ENCODE peak calls at places on chromosomes 5 and 9, in five cellular contexts. C is K562; I is CD4-positive, alpha-beta T cell; P is Caco-2; L is adrenal gland. K is an unnamed sample.

GRCh38 chr5:132760601-132761317 is 13.5 kb downstream of the CCNI2 start:
- DNase-seq in I (no peak), P (no peak), L (no peak), C (no peak), K (no peak)

GRCh38 chr5:113354056-113354455 is 80.7 kb downstream of the TSSK1B start:
- DNase-seq in L (no peak), C (no peak), P (no peak), I (no peak), K (no peak)

GRCh38 chr9:88379352-88379751 is 8.9 kb upstream of the SPIN1 start:
- DNase-seq in C (no peak), L (no peak), P (no peak), I (no peak), K (no peak)

GRCh38 chr9:74729129-74729710 is 158.5 kb downstream of the TRPM6 start:
- DNase-seq in P (no peak), C (no peak), I (no peak), L (no peak), K (no peak)

GRCh38 chr5:156920042-156920860 is 42.8 kb downstream of the TIMD4 start:
- DNase-seq in I (no peak), L (no peak), P (no peak), C (no peak), K (no peak)

GRCh38 chr9:121863931-121864330 is 212.5 kb downstream of the DAB2IP start:
- DNase-seq in I (no peak), C (no peak), P (no peak), L (no peak), K (no peak)

GRCh38 chr5:80220268-80220897 is 35.5 kb downstream of the SERINC5 start:
- DNase-seq in I (no peak), C (no peak), L (no peak), P (no peak), K (no peak)

GRCh38 chr9:20437466-20437865 is 184.8 kb downstream of the MLLT3 start:
- DNase-seq in P (no peak), L (no peak), C (no peak), I (no peak), K (no peak)

GRCh38 chr9:134491436-134491835 is 150.2 kb upstream of the COL5A1 start:
- DNase-seq in P (no peak), C (no peak), I (no peak), L (no peak), K (no peak)

GRCh38 chr9:107833295-107833694 is 343.7 kb upstream of the KLF4 start:
- DNase-seq in L (no peak), P (no peak), C (no peak), I (no peak), K (no peak)

GRCh38 chr5:5235685-5236084 is 95.6 kb downstream of the ADAMTS16 start:
- DNase-seq in C (no peak), I (no peak), L (no peak), P (no peak), K (no peak)

GRCh38 chr5:5352675-5353074 is 69.8 kb upstream of the ICE1 start:
- DNase-seq in C (no peak), P (no peak), L (no peak), I (no peak), K (no peak)

GRCh38 chr5:116583085-116583766 is 8.6 kb upstream of the SEMA6A start:
- DNase-seq in P (no peak), L (no peak), C (no peak), I (no peak), K (no peak)

GRCh38 chr5:134902071-134902801 is 2.7 kb upstream of the PCBD2 start:
- DNase-seq in P (no peak), L (no peak), C (no peak), I (no peak), K (no peak)

GRCh38 chr5:88140863-88141694 is 127.6 kb downstream of the TMEM161B start:
- DNase-seq in P (peak), I (peak), L (peak), C (peak), K (peak)

GRCh38 chr5:154620406-154620805 is 134.8 kb upstream of the LARP1 start:
- DNase-seq in P (no peak), C (no peak), I (no peak), L (no peak), K (no peak)

GRCh38 chr9:86434039-86434726 is 80.0 kb upstream of the TUT7 start:
- DNase-seq in C (no peak), L (no peak), I (no peak), P (peak), K (peak)

GRCh38 chr9:137679249-137679648 is 60.4 kb downstream of the EHMT1 start:
- DNase-seq in P (no peak), L (no peak), I (no peak), C (no peak), K (no peak)

DNA sequence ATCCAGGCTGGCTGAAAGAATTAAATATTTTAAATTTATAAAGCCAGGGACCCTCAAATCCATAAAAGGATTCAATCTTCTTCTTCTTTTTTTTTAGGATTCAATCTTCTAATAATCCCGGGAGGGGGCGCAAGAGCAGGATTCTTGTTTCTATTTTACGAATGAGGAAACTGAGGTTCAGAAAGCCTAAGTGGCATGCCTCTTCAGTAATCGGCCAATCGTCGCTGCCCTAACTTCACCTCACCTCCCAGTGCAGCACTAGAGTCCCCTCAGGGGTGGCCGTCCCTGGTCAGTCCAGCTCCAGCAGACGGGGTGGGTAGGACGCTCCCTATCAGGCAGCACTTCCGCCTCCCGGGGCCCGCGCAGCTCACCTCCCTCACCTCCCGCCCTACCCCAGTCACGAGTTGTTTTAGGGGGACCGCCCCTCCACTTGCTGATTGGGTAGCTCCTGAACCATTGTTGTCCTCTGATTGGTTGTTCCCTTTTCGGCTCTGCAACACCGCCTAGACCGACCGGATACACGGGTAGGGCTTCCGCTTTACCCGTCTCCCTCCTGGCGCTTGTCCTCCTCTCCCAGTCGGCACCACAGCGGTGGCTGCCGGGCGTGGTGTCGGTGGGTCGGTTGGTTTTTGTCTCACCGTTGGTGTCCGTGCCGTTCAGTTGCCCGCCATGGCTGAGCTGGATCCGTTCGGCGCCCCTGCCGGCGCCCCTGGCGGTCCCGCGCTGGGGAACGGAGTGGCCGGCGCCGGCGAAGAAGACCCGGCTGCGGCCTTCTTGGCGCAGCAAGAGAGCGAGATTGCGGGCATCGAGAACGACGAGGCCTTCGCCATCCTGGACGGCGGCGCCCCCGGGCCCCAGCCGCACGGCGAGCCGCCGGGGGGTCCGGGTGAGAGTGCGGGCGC is at the start of gene CLTA:
- DNase-seq in I (peak), L (peak), P (peak), C (peak), K (peak)
- TF ChIP-seq CTCF in I (peak), L (peak), P (no peak), C (peak), K (no peak)

GRCh38 chr9:95903398-95903797 is 27.9 kb downstream of the ERCC6L2 start:
- DNase-seq in L (no peak), P (no peak), I (no peak), C (no peak), K (no peak)

GRCh38 chr9:95912773-95913172 is 37.3 kb downstream of the ERCC6L2 start:
- DNase-seq in P (no peak), C (no peak), I (no peak), L (no peak), K (no peak)

GRCh38 chr9:95910023-95910706 is 34.7 kb downstream of the ERCC6L2 start:
- DNase-seq in C (no peak), P (no peak), L (no peak), I (no peak), K (no peak)

GRCh38 chr9:95910770-95911340 is 35.4 kb downstream of the ERCC6L2 start:
- DNase-seq in P (no peak), L (no peak), I (no peak), C (no peak), K (no peak)

DNA sequence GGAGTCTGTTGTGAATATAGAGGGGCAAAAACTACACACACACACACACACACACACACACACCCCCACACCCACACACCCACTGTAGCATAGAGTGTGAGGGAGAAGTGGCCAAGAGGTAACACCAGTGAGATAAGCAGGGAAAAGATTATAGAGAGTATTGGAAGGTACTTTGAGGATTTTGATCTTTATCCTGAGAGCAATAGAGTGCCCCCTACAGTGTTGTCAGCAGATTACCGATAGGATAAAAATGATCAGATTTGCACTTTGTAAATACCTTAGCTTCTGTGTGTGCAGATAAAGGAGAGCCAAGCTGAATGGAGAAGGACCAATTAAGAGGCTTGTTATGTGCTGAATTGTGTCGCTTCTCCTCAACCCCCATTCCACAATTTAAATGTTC is 32.3 kb downstream of the ERCC6L2 start:
- DNase-seq in L (no peak), C (peak), P (no peak), I (no peak), K (no peak)
- TF ChIP-seq CTCF in L (no peak), C (no peak), P (no peak), I (no peak), K (no peak)

DNA sequence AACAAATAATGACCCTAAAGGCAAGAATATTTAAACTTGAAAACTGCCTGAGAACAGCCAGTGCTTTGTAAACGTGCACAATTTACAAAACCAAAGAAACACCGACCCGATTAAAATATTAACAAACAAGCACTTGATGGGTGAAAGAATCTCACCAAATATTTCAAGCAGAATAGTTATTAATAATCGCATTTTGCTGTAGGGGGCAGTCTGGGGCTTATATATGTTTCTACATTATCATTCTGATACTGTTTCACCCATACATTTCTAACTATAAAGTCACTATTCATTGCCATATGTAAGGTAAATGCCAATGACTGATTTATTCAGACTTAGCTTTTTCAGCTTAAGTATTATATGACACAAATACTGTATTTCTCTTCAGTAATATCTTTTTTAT is 37.7 kb downstream of the UBAP2 start:
- DNase-seq in C (no peak), P (peak), I (no peak), L (no peak), K (no peak)
- TF ChIP-seq CTCF in C (peak), P (no peak), I (peak), L (peak), K (no peak)

GRCh38 chr5:35598707-35599370 is 18.8 kb upstream of the SPEF2 start:
- DNase-seq in L (no peak), I (no peak), C (no peak), P (peak), K (no peak)
- TF ChIP-seq CTCF in L (no peak), I (no peak), C (no peak), P (peak), K (no peak)

GRCh38 chr9:105539452-105539851 is 18.5 kb upstream of the FKTN start:
- DNase-seq in C (peak), I (no peak), P (peak), L (no peak), K (no peak)
- TF ChIP-seq CTCF in C (peak), I (no peak), P (no peak), L (no peak), K (no peak)

K was measured in omental fat pad.